ENCODE peak calls at places on chromosome 13, in six cellular contexts. One of them, this sample, is unnamed.

GRCh38 chr13:26663801-26664200 is 96.8 kb downstream of the GPR12 start:
- DNase-seq in adrenal gland: no peak
- DNase-seq in small intestine: peak; percentile 3
- DNase-seq in psoas muscle: no peak
- DNase-seq in IMR-90: no peak
- DNase-seq in aorta: no peak
- DNase-seq in this sample: no peak

GRCh38 chr13:71290963-71291937 is 575.8 kb downstream of the DACH1 start:
- DNase-seq in adrenal gland: peak; percentile 26
- DNase-seq in small intestine: peak; percentile 85
- DNase-seq in psoas muscle: no peak
- DNase-seq in IMR-90: peak; percentile 1
- DNase-seq in aorta: no peak
- DNase-seq in this sample: no peak

GRCh38 chr13:56378566-56378965 is 762.2 kb upstream of the PRR20A start:
- DNase-seq in adrenal gland: no peak
- DNase-seq in small intestine: no peak
- DNase-seq in psoas muscle: no peak
- DNase-seq in IMR-90: no peak
- DNase-seq in aorta: no peak
- DNase-seq in this sample: no peak

GRCh38 chr13:39777527-39778061 is 122.1 kb downstream of the COG6 start:
- DNase-seq in adrenal gland: no peak
- DNase-seq in small intestine: peak; percentile 17
- DNase-seq in psoas muscle: no peak
- DNase-seq in IMR-90: peak; percentile 90
- DNase-seq in aorta: no peak
- DNase-seq in this sample: peak; percentile 59

GRCh38 chr13:60267498-60268202 is 103.9 kb upstream of the DIAPH3 start:
- DNase-seq in adrenal gland: peak; percentile 19
- DNase-seq in small intestine: peak; percentile 43
- DNase-seq in psoas muscle: no peak
- DNase-seq in IMR-90: no peak
- DNase-seq in aorta: no peak
- DNase-seq in this sample: peak; percentile 89

GRCh38 chr13:114063545-114064515 is 68.6 kb downstream of the RASA3 start:
- DNase-seq in adrenal gland: peak; percentile 61
- DNase-seq in small intestine: peak; percentile 51
- DNase-seq in psoas muscle: peak; percentile 81
- DNase-seq in IMR-90: peak; percentile 61
- DNase-seq in aorta: peak; percentile 91
- DNase-seq in this sample: no peak

GRCh38 chr13:106373989-106374572 is 161.4 kb downstream of the EFNB2 start:
- DNase-seq in adrenal gland: peak; percentile 21
- DNase-seq in small intestine: no peak
- DNase-seq in psoas muscle: no peak
- DNase-seq in IMR-90: peak; percentile 73
- DNase-seq in aorta: no peak
- DNase-seq in this sample: peak; percentile 48

GRCh38 chr13:92807343-92807742 is 419.3 kb upstream of the GPC6 start:
- DNase-seq in adrenal gland: no peak
- DNase-seq in small intestine: no peak
- DNase-seq in psoas muscle: no peak
- DNase-seq in IMR-90: peak; percentile 26
- DNase-seq in aorta: no peak
- DNase-seq in this sample: no peak

GRCh38 chr13:21541980-21542379 is 62.0 kb downstream of the MICU2 start:
- DNase-seq in adrenal gland: no peak
- DNase-seq in small intestine: no peak
- DNase-seq in psoas muscle: no peak
- DNase-seq in IMR-90: no peak
- DNase-seq in aorta: no peak
- DNase-seq in this sample: no peak
- H3K27ac ChIP-seq in adrenal gland: no peak overlapping the region
- H3K27ac ChIP-seq in small intestine: no peak overlapping the region
- H3K27ac ChIP-seq in psoas muscle: no peak overlapping the region
- H3K27ac ChIP-seq in IMR-90: no peak overlapping the region
- H3K27ac ChIP-seq in aorta: no peak overlapping the region
- H3K27ac ChIP-seq in this sample: no peak overlapping the region

GRCh38 chr13:110285991-110286923 is 20.7 kb downstream of the COL4A1 start:
- DNase-seq in adrenal gland: no peak
- DNase-seq in small intestine: no peak
- DNase-seq in psoas muscle: no peak
- DNase-seq in IMR-90: no peak
- DNase-seq in aorta: no peak
- DNase-seq in this sample: peak; percentile 40

GRCh38 chr13:110282316-110282841 is 24.6 kb downstream of the COL4A1 start:
- DNase-seq in adrenal gland: no peak
- DNase-seq in small intestine: no peak
- DNase-seq in psoas muscle: no peak
- DNase-seq in IMR-90: no peak
- DNase-seq in aorta: no peak
- DNase-seq in this sample: no peak

GRCh38 chr13:110287031-110287828 is 19.7 kb downstream of the COL4A1 start:
- DNase-seq in adrenal gland: no peak
- DNase-seq in small intestine: no peak
- DNase-seq in psoas muscle: no peak
- DNase-seq in IMR-90: no peak
- DNase-seq in aorta: no peak
- DNase-seq in this sample: no peak

GRCh38 chr13:110283661-110284516 is 23.1 kb downstream of the COL4A1 start:
- DNase-seq in adrenal gland: no peak
- DNase-seq in small intestine: no peak
- DNase-seq in psoas muscle: no peak
- DNase-seq in IMR-90: peak; percentile 66
- DNase-seq in aorta: no peak
- DNase-seq in this sample: no peak

DNA sequence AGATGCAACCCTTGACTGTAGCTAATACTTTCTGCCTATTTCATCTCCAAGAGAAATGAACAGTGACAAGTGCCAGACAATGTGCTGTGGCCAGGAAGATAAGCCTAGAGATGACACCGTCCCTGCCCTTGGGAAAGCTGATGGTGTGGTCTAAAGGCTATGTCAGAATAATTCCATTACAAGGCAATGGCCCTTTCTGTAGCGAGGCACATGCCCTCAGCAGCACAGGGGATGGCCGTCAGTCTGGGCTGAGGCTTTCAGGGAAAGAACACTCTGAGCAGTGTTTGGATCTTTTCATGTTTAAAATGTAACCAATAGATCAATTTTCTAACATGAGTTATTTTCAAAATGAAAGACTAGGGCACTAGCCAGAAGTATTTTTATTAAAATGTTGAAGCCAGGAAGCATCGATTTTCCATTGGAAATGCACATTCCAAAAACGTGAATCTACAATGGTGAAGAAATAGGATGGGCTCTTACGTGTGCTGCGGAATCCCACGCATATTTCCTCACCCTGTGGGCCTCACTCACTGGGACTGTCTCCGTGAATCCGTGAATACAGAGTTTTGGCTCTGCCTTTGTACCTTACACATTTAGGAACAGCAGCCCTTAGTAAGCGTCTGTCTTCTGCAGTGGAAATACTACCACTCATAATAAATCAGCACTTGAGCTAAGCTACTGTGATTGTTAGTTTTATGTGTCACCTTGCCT is 22.0 kb downstream of the COL4A1 start:
- DNase-seq in adrenal gland: no peak
- DNase-seq in small intestine: no peak
- DNase-seq in psoas muscle: no peak
- DNase-seq in IMR-90: no peak
- DNase-seq in aorta: no peak
- DNase-seq in this sample: no peak
- H3K27ac ChIP-seq in adrenal gland: no peak overlapping the region
- H3K27ac ChIP-seq in small intestine: no peak overlapping the region
- H3K27ac ChIP-seq in psoas muscle: no peak overlapping the region
- H3K27ac ChIP-seq in IMR-90: peak overlapping the region; percentile 17
- H3K27ac ChIP-seq in aorta: peak overlapping the region; percentile 17
- H3K27ac ChIP-seq in this sample: no peak overlapping the region

GRCh38 chr13:30412351-30412750 is 9.9 kb upstream of the UBE2L5 start:
- DNase-seq in adrenal gland: no peak
- DNase-seq in small intestine: no peak
- DNase-seq in psoas muscle: no peak
- DNase-seq in IMR-90: no peak
- DNase-seq in aorta: no peak
- DNase-seq in this sample: no peak

GRCh38 chr13:30409911-30410704 is 12.2 kb upstream of the UBE2L5 start:
- DNase-seq in adrenal gland: peak; percentile 57
- DNase-seq in small intestine: no peak
- DNase-seq in psoas muscle: peak; percentile 36
- DNase-seq in IMR-90: peak; percentile 85
- DNase-seq in aorta: no peak
- DNase-seq in this sample: no peak

GRCh38 chr13:30406779-30407416 is 15.4 kb upstream of the UBE2L5 start:
- DNase-seq in adrenal gland: no peak
- DNase-seq in small intestine: no peak
- DNase-seq in psoas muscle: no peak
- DNase-seq in IMR-90: no peak
- DNase-seq in aorta: no peak
- DNase-seq in this sample: no peak

GRCh38 chr13:30410705-30411125 is 11.6 kb upstream of the UBE2L5 start:
- DNase-seq in adrenal gland: no peak
- DNase-seq in small intestine: no peak
- DNase-seq in psoas muscle: no peak
- DNase-seq in IMR-90: peak; percentile 17
- DNase-seq in aorta: no peak
- DNase-seq in this sample: no peak

DNA sequence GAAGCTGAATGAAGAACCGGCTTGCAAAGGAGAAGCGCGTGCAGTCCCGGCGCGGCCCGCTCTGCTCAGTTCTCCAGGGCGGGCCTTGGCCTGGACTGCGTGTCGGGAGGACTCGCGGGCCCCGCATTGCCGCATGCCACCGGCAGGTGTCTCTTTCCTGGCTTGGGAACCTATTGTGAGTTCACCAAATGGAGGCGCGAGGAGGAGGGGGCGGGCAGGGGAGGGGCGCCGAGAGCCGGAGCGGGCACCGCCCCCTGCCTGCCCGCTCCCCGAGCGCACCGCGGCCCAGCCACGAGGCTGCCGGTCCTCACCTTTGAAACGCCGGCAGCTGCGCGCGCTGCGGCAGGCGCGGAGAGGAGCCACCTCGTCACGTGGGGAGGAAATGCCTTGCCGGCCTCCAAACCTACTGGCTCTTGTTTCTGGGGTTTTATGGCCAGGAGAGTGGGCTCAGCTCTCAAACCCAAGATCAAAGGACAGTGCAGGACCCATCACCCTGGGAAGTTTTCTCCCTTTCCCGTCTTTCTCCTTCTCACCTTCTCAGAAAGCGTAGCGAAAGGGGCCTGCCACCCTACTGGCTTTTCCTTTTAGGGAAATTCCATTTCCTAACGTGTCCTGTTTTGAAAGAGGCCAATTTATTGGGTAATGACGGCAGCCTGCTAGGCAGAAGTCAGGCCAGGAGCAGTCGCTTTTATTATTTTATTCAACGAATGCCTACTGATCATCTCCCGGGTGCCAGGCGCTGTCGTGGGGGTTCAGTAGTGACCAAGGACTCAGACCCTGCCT is 13.8 kb upstream of the UBE2L5 start:
- DNase-seq in adrenal gland: peak; percentile 97
- DNase-seq in small intestine: peak; percentile 94
- DNase-seq in psoas muscle: peak; percentile 97
- DNase-seq in IMR-90: peak; percentile 79
- DNase-seq in aorta: peak; percentile 99
- DNase-seq in this sample: peak; percentile 99
- H3K27ac ChIP-seq in adrenal gland: peak overlapping the region; percentile 77
- H3K27ac ChIP-seq in small intestine: peak overlapping the region; percentile 2
- H3K27ac ChIP-seq in psoas muscle: peak overlapping the region; percentile 85
- H3K27ac ChIP-seq in IMR-90: no peak overlapping the region
- H3K27ac ChIP-seq in aorta: peak overlapping the region; percentile 84
- H3K27ac ChIP-seq in this sample: no peak overlapping the region

GRCh38 chr13:100089633-100090032 is 740 bp downstream of the PCCA start:
- DNase-seq in adrenal gland: no peak
- DNase-seq in small intestine: peak; percentile 41
- DNase-seq in psoas muscle: no peak
- DNase-seq in IMR-90: peak; percentile 34
- DNase-seq in aorta: no peak
- DNase-seq in this sample: no peak
- H3K27ac ChIP-seq in adrenal gland: peak overlapping the region; percentile 63
- H3K27ac ChIP-seq in small intestine: no peak overlapping the region
- H3K27ac ChIP-seq in psoas muscle: peak overlapping the region; percentile 83
- H3K27ac ChIP-seq in IMR-90: peak overlapping the region; percentile 87
- H3K27ac ChIP-seq in aorta: no peak overlapping the region
- H3K27ac ChIP-seq in this sample: no peak overlapping the region

GRCh38 chr13:20702945-20703784 is at the start of gene IL17D:
- DNase-seq in adrenal gland: no peak
- DNase-seq in small intestine: peak; percentile 33
- DNase-seq in psoas muscle: peak; percentile 33
- DNase-seq in IMR-90: no peak
- DNase-seq in aorta: peak; percentile 79
- DNase-seq in this sample: peak; percentile 79
- H3K27ac ChIP-seq in adrenal gland: no peak within 1 kb of the TSS
- H3K27ac ChIP-seq in small intestine: peak within 1 kb of the TSS; percentile 69
- H3K27ac ChIP-seq in psoas muscle: peak within 1 kb of the TSS; percentile 68
- H3K27ac ChIP-seq in IMR-90: peak within 1 kb of the TSS; percentile 42
- H3K27ac ChIP-seq in aorta: no peak within 1 kb of the TSS
- H3K27ac ChIP-seq in this sample: no peak within 1 kb of the TSS

This sample was measured in endodermal cell.